ENCODE peak calls at places on chromosomes 12 and 14, in ten cellular contexts. B is CD4-positive, alpha-beta memory T cell; D is AG10803; N is psoas muscle; V is IMR-90; X is astrocyte of the spinal cord; J is mammary epithelial cell; O is small intestine; F is OCI-LY7; W is lung. I is an unnamed sample.

GRCh38 chr12:13835657-13836056 is 145.7 kb downstream of the GRIN2B start:
- DNase-seq in B (no peak), D (no peak), N (no peak), V (no peak), X (no peak), J (no peak), O (no peak), F (no peak), W (no peak), I (no peak)

GRCh38 chr14:92450351-92451070 is 63.1 kb upstream of the RIN3 start:
- DNase-seq in B (no peak), D (no peak), N (no peak), V (no peak), X (no peak), J (no peak), O (no peak), F (no peak), W (no peak), I (no peak)

GRCh38 chr14:43005807-43006206 is 1399.1 kb downstream of the LRFN5 start:
- DNase-seq in B (no peak), D (no peak), N (no peak), V (peak; percentile 23), X (peak; percentile 9), J (no peak), O (no peak), F (no peak), W (no peak), I (no peak)

GRCh38 chr14:106276326-106277267 is 750.2 kb downstream of the TMEM121 start:
- DNase-seq in B (peak; percentile 69), D (no peak), N (no peak), V (no peak), X (no peak), J (no peak), O (no peak), F (no peak), W (no peak), I (peak; percentile 88)

GRCh38 chr14:87286826-87287225 is 706.2 kb downstream of the GALC start:
- DNase-seq in B (no peak), D (no peak), N (no peak), V (no peak), X (no peak), J (peak; percentile 5), O (no peak), F (no peak), W (no peak), I (no peak)

GRCh38 chr14:74551903-74552371 is 58.4 kb downstream of the ISCA2 start:
- DNase-seq in B (no peak), D (peak; percentile 41), N (peak; percentile 58), V (no peak), X (no peak), J (no peak), O (no peak), F (no peak), W (no peak), I (no peak)

GRCh38 chr14:65255583-65256443 is 153.5 kb upstream of the MAX start:
- DNase-seq in B (no peak), D (no peak), N (no peak), V (no peak), X (no peak), J (peak; percentile 84), O (peak; percentile 96), F (peak; percentile 77), W (peak; percentile 42), I (peak; percentile 52)

GRCh38 chr14:54312166-54312801 is 84.5 kb upstream of the CDKN3 start:
- DNase-seq in B (no peak), D (peak; percentile 92), N (peak; percentile 23), V (peak; percentile 85), X (peak; percentile 92), J (peak; percentile 99), O (no peak), F (no peak), W (no peak), I (no peak)

GRCh38 chr12:3750616-3751015 is 2.3 kb downstream of the CRACR2A start:
- DNase-seq in B (no peak), D (no peak), N (no peak), V (no peak), X (no peak), J (no peak), O (no peak), F (peak; percentile 7), W (no peak), I (no peak)

GRCh38 chr12:3752741-3753486 is at the start of gene CRACR2A:
- DNase-seq in B (peak; percentile 79), D (peak; percentile 66), N (peak; percentile 72), V (peak; percentile 31), X (peak; percentile 60), J (no peak), O (peak; percentile 55), F (peak; percentile 92), W (peak; percentile 51), I (peak; percentile 81)

GRCh38 chr12:3752096-3752709 is 706 bp downstream of the CRACR2A start:
- DNase-seq in B (peak; percentile 81), D (peak; percentile 52), N (peak; percentile 63), V (no peak), X (peak; percentile 28), J (no peak), O (peak; percentile 55), F (peak; percentile 80), W (peak; percentile 40), I (peak; percentile 69)

GRCh38 chr12:3753549-3754284 is 808 bp upstream of the CRACR2A start:
- DNase-seq in B (no peak), D (peak; percentile 69), N (no peak), V (no peak), X (no peak), J (no peak), O (no peak), F (peak; percentile 10), W (no peak), I (no peak)

DNA sequence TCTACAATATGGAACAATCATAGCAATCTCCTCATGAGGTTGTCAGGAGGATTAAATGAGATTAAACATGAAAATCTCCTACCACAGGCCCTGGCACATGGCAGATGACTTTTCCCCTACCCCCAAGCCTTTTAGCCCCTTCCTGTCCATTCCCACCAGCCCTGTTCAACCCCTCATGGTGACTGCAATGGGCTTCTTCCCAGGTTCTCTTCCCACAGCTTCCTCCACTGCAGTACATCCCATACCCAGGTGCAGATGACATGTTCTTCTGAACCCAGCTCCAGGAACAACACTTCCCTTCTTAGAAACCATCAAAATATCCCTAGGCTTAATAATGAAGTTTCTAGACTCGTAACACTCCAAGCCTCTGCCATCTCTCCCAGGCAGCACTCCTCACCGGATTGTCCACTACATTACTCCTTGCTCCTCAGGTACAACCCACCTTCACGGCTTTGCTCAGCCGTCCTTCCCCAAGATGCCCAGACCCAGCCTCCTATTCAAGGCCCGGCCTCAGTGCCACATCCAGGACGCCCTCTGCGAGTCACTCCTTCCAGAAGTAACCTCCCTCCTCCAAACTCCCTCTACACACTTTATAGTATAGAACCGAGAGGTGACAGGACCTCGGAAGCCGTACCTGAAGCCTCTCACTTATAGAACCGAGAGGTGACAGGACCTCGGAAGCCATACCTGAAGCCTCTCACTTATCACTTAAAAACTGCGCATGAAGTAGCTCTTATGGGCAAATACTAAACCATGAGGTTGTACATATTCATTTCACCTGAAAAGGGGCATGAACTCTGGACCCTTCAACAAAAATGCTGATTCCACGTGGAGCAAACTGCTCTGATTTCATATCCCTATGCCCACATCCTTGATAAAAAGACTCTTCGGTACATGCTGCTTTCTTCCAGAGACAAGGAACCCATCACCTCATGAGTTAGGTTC is 1.5 kb downstream of the CRACR2A start:
- DNase-seq in B (no peak), D (no peak), N (no peak), V (no peak), X (no peak), J (no peak), O (no peak), F (no peak), W (no peak), I (no peak)
- H3K4me3 ChIP-seq in B (peak overlapping the region; percentile 89), D (peak overlapping the region; percentile 64), N (no peak overlapping the region), V (no peak overlapping the region), X (no peak overlapping the region), J (no peak overlapping the region), O (peak overlapping the region; percentile 49), F (peak overlapping the region; percentile 83), W (no peak overlapping the region), I (peak overlapping the region; percentile 64)

DNA sequence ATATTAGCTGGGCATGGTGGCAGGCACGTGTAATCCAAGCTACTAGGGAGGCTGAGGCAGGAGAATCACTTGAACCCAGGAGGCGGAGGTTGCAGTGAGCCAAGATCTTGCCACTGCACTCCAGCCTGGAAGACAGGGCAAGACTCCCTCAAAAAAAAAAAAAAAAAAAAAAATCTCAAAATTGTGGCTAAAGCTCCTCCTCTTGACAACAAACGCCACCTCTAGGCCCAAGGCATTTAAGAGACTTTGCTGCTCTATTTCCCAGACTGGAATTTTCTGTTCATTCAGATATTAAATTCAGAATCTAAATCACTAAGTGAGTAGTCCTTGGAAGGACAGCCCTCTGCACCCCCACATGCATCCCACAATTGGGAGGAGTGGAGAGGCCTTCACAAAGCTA is 1.4 kb downstream of the ZFYVE1 start:
- DNase-seq in B (no peak), D (peak; percentile 41), N (no peak), V (peak; percentile 42), X (no peak), J (no peak), O (no peak), F (no peak), W (no peak), I (no peak)
- H3K4me3 ChIP-seq in B (no peak overlapping the region), D (peak overlapping the region; percentile 81), N (peak overlapping the region; percentile 83), V (peak overlapping the region; percentile 12), X (peak overlapping the region; percentile 84), J (no peak overlapping the region), O (peak overlapping the region; percentile 77), F (peak overlapping the region; percentile 86), W (no peak overlapping the region), I (no peak overlapping the region)

GRCh38 chr12:51322452-51322851 is 1.5 kb downstream of the BIN2 start:
- DNase-seq in B (no peak), D (no peak), N (no peak), V (no peak), X (no peak), J (no peak), O (no peak), F (no peak), W (no peak), I (no peak)
- H3K4me3 ChIP-seq in B (peak overlapping the region; percentile 75), D (no peak overlapping the region), N (peak overlapping the region; percentile 42), V (no peak overlapping the region), X (no peak overlapping the region), J (no peak overlapping the region), O (peak overlapping the region; percentile 50), F (peak overlapping the region; percentile 67), W (no peak overlapping the region), I (peak overlapping the region; percentile 82)

GRCh38 chr14:50831704-50832130 is 755 bp upstream of the NIN start:
- DNase-seq in B (no peak), D (no peak), N (no peak), V (no peak), X (peak; percentile 13), J (no peak), O (no peak), F (no peak), W (no peak), I (no peak)

GRCh38 chr14:50830932-50831703 is at the start of gene NIN:
- DNase-seq in B (peak; percentile 68), D (peak; percentile 79), N (peak; percentile 82), V (peak; percentile 73), X (peak; percentile 71), J (peak; percentile 82), O (peak; percentile 81), F (peak; percentile 87), W (peak; percentile 73), I (peak; percentile 46)

GRCh38 chr14:50829472-50830043 is 1.4 kb downstream of the NIN start:
- DNase-seq in B (no peak), D (no peak), N (no peak), V (no peak), X (no peak), J (no peak), O (no peak), F (no peak), W (no peak), I (no peak)

GRCh38 chr14:50830044-50830931 is 674 bp downstream of the NIN start:
- DNase-seq in B (peak; percentile 82), D (peak; percentile 44), N (peak; percentile 64), V (peak; percentile 41), X (peak; percentile 45), J (peak; percentile 57), O (peak; percentile 42), F (peak; percentile 84), W (peak; percentile 47), I (no peak)

DNA sequence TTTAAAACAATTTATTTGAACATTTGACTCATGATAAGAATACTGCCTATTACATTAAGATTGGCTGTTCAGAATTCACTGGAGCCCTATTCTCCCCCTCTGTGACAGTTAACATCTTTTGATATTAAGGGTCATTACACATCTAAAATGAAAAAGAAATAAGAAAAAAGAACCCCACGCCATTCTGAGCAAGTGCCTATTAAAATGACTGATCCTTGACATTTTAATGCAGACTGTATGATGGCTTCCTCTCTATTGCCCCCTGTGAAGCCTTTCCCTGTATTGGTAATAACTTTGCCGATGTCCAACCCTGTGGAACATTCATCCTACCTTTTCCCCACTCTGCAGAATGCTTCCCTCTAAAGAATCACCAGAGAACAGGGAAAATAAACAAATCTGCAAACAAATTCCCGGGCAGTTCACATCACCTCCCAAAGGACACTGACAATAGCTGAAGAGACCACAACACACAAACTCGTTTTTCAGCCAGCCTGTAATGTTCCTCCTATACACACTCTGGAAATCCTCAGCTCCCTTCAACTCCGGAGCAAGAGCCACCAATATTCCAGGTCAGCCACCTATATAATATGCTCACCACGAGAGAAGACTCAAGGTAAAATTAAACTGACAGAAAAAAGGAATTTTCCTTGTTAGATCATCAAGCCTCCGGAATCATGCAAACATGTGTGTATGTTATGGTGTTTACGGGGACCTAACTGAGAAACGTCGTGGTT is 2.1 kb downstream of the NIN start:
- DNase-seq in B (no peak), D (no peak), N (no peak), V (no peak), X (no peak), J (no peak), O (no peak), F (no peak), W (no peak), I (no peak)
- H3K4me3 ChIP-seq in B (peak overlapping the region; percentile 77), D (peak overlapping the region; percentile 70), N (peak overlapping the region; percentile 94), V (no peak overlapping the region), X (peak overlapping the region; percentile 75), J (peak overlapping the region; percentile 83), O (peak overlapping the region; percentile 96), F (peak overlapping the region; percentile 71), W (no peak overlapping the region), I (no peak overlapping the region)